ENCODE peak calls at places on chromosomes 12 and 14, in seven cellular contexts. J, M, E, G, B, T and W are unnamed samples.

GRCh38 chr14:59422069-59422881 is 42.9 kb downstream of the GPR135 start:
- DNase-seq in J (no peak), B (no peak), T (no peak), E (no peak), G (no peak), M (no peak), W (peak)

GRCh38 chr12:8860165-8860961 is 37.9 kb downstream of the A2ML1 start:
- DNase-seq in G (peak), E (no peak), B (peak), T (peak), J (peak), M (no peak), W (peak)

GRCh38 chr12:47790676-47791350 is 17.8 kb downstream of the SLC48A1 start:
- DNase-seq in J (no peak), E (no peak), B (no peak), G (no peak), T (no peak), M (no peak), W (no peak)

GRCh38 chr12:31590730-31591307 is at the start of gene DENND5B:
- DNase-seq in G (peak), T (peak), E (peak), B (peak), M (peak), J (no peak), W (peak)

GRCh38 chr12:25979563-25979962 is 21.1 kb downstream of the RASSF8 start:
- DNase-seq in E (no peak), M (no peak), G (no peak), B (no peak), T (no peak), J (no peak), W (no peak)

GRCh38 chr14:67526676-67527459 is 6.2 kb upstream of the PLEKHH1 start:
- DNase-seq in G (peak), M (peak), E (no peak), B (no peak), J (peak), T (peak), W (peak)

GRCh38 chr12:124713436-124714082 is 146.1 kb upstream of the NCOR2 start:
- DNase-seq in M (no peak), E (peak), B (no peak), G (no peak), J (peak), T (peak), W (no peak)

GRCh38 chr12:25692115-25693035 is 139.3 kb upstream of the LMNTD1 start:
- DNase-seq in G (peak), M (no peak), E (no peak), B (no peak), T (peak), J (no peak), W (peak)

GRCh38 chr12:83128529-83128928 is 441.8 kb downstream of the TMTC2 start:
- DNase-seq in M (no peak), J (no peak), G (no peak), B (no peak), E (no peak), T (no peak), W (no peak)

GRCh38 chr14:38848243-38848642 is 254.8 kb downstream of the SEC23A start:
- DNase-seq in G (no peak), M (no peak), B (no peak), J (no peak), E (no peak), T (no peak), W (no peak)

GRCh38 chr12:108337235-108338223 is 1.6 kb downstream of the CMKLR1 start:
- DNase-seq in G (no peak), J (no peak), B (no peak), T (peak), E (no peak), M (no peak), W (peak)

GRCh38 chr12:101200824-101201223 is 9.2 kb downstream of the SLC5A8 start:
- DNase-seq in G (no peak), M (no peak), T (no peak), J (no peak), B (no peak), E (no peak), W (no peak)

GRCh38 chr12:19752712-19753111 is 313.4 kb downstream of the AEBP2 start:
- DNase-seq in E (no peak), T (no peak), M (no peak), B (no peak), G (no peak), J (no peak), W (no peak)

GRCh38 chr14:51533160-51533559 is 118.5 kb upstream of the FRMD6 start:
- DNase-seq in J (no peak), E (no peak), G (no peak), B (no peak), T (no peak), M (no peak), W (no peak)

GRCh38 chr14:105830171-105830570 is 303.8 kb downstream of the TMEM121 start:
- DNase-seq in J (no peak), E (no peak), B (no peak), T (no peak), M (no peak), G (no peak), W (no peak)

GRCh38 chr14:72291908-72292688 is 359.9 kb downstream of the RGS6 start:
- DNase-seq in T (peak), E (no peak), M (no peak), B (no peak), G (peak), J (no peak), W (peak)

GRCh38 chr12:91202390-91202789 is 19.8 kb upstream of the DCN start:
- DNase-seq in M (no peak), B (no peak), E (no peak), T (no peak), G (no peak), J (no peak), W (no peak)

GRCh38 chr12:57887631-57888406 is 41.3 kb upstream of the CTDSP2 start:
- DNase-seq in E (peak), J (no peak), B (no peak), M (peak), G (no peak), T (no peak), W (peak)

GRCh38 chr12:27964123-27964522 is 8.4 kb downstream of the PTHLH start:
- DNase-seq in B (no peak), T (no peak), M (no peak), G (no peak), J (no peak), E (no peak), W (no peak)

GRCh38 chr14:94394594-94395305 is 6.3 kb upstream of the SERPINA1 start:
- DNase-seq in J (no peak), B (peak), G (no peak), E (no peak), M (no peak), T (peak), W (no peak)

GRCh38 chr12:131869871-131870418 is 24.5 kb upstream of the ULK1 start:
- DNase-seq in G (no peak), J (no peak), T (no peak), E (peak), B (no peak), M (no peak), W (no peak)

GRCh38 chr12:101967506-101967905 is 90.1 kb downstream of the DRAM1 start:
- DNase-seq in G (no peak), T (no peak), E (no peak), J (peak), B (no peak), M (no peak), W (no peak)

GRCh38 chr14:49464885-49465284 is 121.3 kb downstream of the RPS29 start:
- DNase-seq in B (no peak), M (no peak), G (no peak), T (no peak), J (no peak), E (no peak), W (peak)

GRCh38 chr12:70885952-70886351 is 34.6 kb downstream of the PTPRR start:
- DNase-seq in B (no peak), T (peak), J (no peak), G (no peak), M (no peak), E (no peak), W (no peak)

GRCh38 chr12:128982933-128983332 is 129.7 kb downstream of the GLT1D1 start:
- DNase-seq in J (no peak), B (no peak), E (no peak), M (no peak), G (no peak), T (no peak), W (no peak)

GRCh38 chr14:105477659-105478623 is 3.3 kb downstream of the CRIP2 start:
- DNase-seq in E (no peak), J (peak), B (no peak), T (no peak), G (no peak), M (peak), W (peak)

GRCh38 chr12:25069221-25069620 is 120.3 kb upstream of the BCAT1 start:
- DNase-seq in M (no peak), J (no peak), T (no peak), G (no peak), E (no peak), B (no peak), W (no peak)

GRCh38 chr14:41071351-41071750 is 535.3 kb upstream of the LRFN5 start:
- DNase-seq in J (no peak), M (no peak), G (no peak), E (no peak), B (no peak), T (no peak), W (no peak)

GRCh38 chr12:240566-240965 is 22.1 kb downstream of the SLC6A13 start:
- DNase-seq in T (no peak), J (no peak), M (no peak), B (no peak), G (no peak), E (no peak), W (no peak)

GRCh38 chr14:22039938-22040780 is 366.5 kb upstream of the OR4E1 start:
- DNase-seq in M (no peak), B (peak), E (no peak), T (peak), J (peak), G (no peak), W (peak)

GRCh38 chr14:68789798-68790655 is 2.8 kb downstream of the ZFP36L1 start:
- DNase-seq in E (no peak), J (peak), T (peak), G (peak), B (no peak), M (peak), W (peak)

GRCh38 chr12:53180931-53181645 is 363 bp upstream of the CSAD start:
- DNase-seq in G (peak), T (peak), B (peak), E (peak), J (no peak), M (peak), W (peak)

GRCh38 chr12:108826807-108827721 is 30.3 kb downstream of the SSH1 start:
- DNase-seq in J (no peak), M (no peak), B (no peak), T (no peak), E (no peak), G (no peak), W (no peak)

GRCh38 chr14:102209224-102209966 is 69.7 kb downstream of the WDR20 start:
- DNase-seq in G (no peak), B (no peak), E (no peak), M (peak), T (peak), J (no peak), W (peak)

DNA sequence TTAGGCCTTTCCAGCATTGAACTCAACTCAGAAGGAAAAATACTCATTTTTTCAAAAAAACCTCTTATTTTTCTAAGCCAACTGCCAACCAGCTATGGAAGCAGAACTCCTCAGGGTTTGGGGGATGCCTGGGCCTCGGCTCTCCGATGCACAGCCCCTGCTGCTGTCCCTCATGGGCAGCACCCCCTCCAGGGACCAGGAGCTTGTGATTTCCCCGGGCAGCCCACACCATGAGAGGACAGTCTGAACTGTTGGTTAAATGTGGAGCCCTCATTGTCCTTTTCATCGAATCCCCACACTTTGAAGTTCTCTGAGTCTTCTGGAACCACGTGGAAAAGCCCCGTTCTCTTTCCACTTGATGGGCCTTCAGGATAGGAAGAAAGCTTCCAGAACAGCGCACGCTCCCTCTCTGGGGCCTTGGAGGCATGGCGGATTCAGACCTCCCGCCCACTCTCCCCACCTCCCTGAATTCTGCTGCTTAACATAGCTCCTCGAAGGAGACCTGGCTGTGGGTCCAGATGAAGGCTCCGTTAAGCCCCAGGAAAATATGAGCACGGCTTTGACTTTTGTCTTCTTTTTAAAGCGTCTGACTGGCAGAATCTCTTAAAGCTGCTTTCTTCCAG is 156.6 kb downstream of the CALM1 start:
- DNase-seq in G (no peak), J (no peak), E (no peak), T (no peak), M (no peak), B (no peak), W (peak)
- H3K27ac ChIP-seq in G (no peak), J (no peak), E (no peak), T (no peak), M (peak), B (no peak), W (no peak)

DNA sequence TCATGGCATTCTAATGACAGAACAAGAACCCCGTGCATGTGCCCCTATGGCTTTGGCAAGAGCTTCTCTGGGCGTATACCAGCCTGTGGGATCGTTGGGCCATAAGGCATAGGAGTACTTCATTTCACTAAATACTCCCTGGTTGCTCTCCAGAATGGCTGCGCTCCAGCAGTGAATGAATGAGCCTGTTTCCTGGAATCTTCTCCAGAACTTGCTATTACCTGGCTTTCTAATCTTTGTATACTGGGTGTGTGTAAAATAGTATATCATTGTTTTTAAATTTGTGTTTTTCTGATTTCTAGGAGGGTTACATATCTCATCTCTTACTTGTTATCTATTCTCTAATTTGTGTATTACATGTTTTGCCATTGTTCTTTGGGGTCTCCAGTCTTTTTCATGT is 28.6 kb upstream of the EMP1 start:
- DNase-seq in J (no peak), B (no peak), G (no peak), T (no peak), M (no peak), E (no peak), W (no peak)
- H3K27ac ChIP-seq in J (no peak), B (no peak), G (no peak), T (no peak), M (no peak), E (peak), W (no peak)

GRCh38 chr12:75360920-75361319 is 26.4 kb downstream of the GLIPR1L1 start:
- DNase-seq in M (no peak), B (no peak), G (no peak), J (no peak), T (no peak), E (no peak), W (no peak)
- H3K27ac ChIP-seq in M (no peak), B (no peak), G (no peak), J (no peak), T (no peak), E (no peak), W (no peak)

GRCh38 chr12:116057356-116057755 is 220.1 kb downstream of the MED13L start:
- DNase-seq in J (no peak), G (no peak), T (no peak), E (no peak), B (no peak), M (no peak), W (no peak)
- H3K27ac ChIP-seq in J (no peak), G (no peak), T (no peak), E (no peak), B (no peak), M (no peak), W (no peak)

GRCh38 chr12:40107098-40107802 is 1.4 kb upstream of the SLC2A13 start:
- DNase-seq in J (peak), E (peak), M (peak), G (peak), B (peak), T (peak), W (peak)
- H3K27ac ChIP-seq in J (peak), E (no peak), M (no peak), G (peak), B (peak), T (no peak), W (no peak)

GRCh38 chr12:62684586-62685295 is 218.1 kb downstream of the MON2 start:
- DNase-seq in E (no peak), G (peak), B (peak), J (no peak), M (no peak), T (peak), W (peak)
- H3K27ac ChIP-seq in E (no peak), G (no peak), B (peak), J (no peak), M (peak), T (peak), W (peak)

DNA sequence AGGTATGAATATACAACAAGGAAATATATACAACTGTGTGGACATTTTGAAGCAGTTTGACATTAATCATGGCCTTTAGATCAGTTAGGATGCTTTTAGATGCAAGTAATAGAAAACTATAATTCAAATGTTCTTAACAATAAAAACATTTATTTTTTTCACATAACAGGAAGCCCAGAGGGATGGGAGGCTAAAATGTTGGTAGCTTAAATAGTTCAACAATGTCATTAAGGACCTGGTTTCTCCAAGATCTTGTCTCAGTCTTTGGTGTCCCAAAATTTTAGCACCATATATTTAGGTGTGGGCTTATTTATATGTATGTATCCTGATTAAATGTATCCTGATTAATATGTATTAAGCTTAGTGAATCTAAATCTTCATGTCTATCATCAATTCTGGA is 292.4 kb downstream of the NUAK1 start:
- DNase-seq in T (no peak), M (no peak), B (no peak), E (no peak), G (no peak), J (no peak), W (no peak)
- H3K27ac ChIP-seq in T (no peak), M (no peak), B (no peak), E (no peak), G (no peak), J (no peak), W (no peak)